ENCODE peak calls at places on chromosome 17, in seven cellular contexts. L is uterus, Z is HCT116, R is esophagus muscularis mucosa, S is testis, O is IMR-90, W is H54. C is an unnamed sample.

GRCh38 chr17:42642377-42642776 is 16.7 kb upstream of the TUBG2 start:
- DNase-seq in Z (no peak), O (no peak), W (no peak), R (no peak), S (no peak), L (no peak), C (no peak)

GRCh38 chr17:14301279-14301760 is 439 bp downstream of the HS3ST3B1 start:
- DNase-seq in O (no peak), Z (no peak), R (no peak), W (no peak), L (no peak), S (no peak), C (peak; percentile 27)

GRCh38 chr17:38604479-38605229 is 1.1 kb downstream of the SRCIN1 start:
- DNase-seq in W (no peak), S (peak; percentile 24), O (no peak), Z (no peak), L (no peak), R (no peak), C (peak; percentile 38)

GRCh38 chr17:59504821-59505220 is 60.6 kb upstream of the DHX40 start:
- DNase-seq in S (no peak), L (no peak), Z (no peak), R (no peak), W (no peak), O (no peak), C (no peak)

GRCh38 chr17:27336217-27336616 is 42.3 kb downstream of the WSB1 start:
- DNase-seq in Z (no peak), O (no peak), S (no peak), R (no peak), L (no peak), W (no peak), C (no peak)

GRCh38 chr17:59642535-59642934 is 22.8 kb downstream of the CLTC start:
- DNase-seq in W (no peak), O (no peak), Z (no peak), L (no peak), R (no peak), S (no peak), C (no peak)

GRCh38 chr17:45296003-45296832 is 20.6 kb downstream of the MAP3K14 start:
- DNase-seq in O (peak; percentile 62), S (no peak), L (no peak), R (no peak), W (no peak), Z (no peak), C (no peak)

GRCh38 chr17:79619636-79620206 is 8.9 kb upstream of the RBFOX3 start:
- DNase-seq in R (no peak), S (peak; percentile 12), Z (no peak), O (no peak), W (no peak), L (peak; percentile 12), C (no peak)

GRCh38 chr17:17019891-17020456 is 22.3 kb upstream of the MPRIP start:
- DNase-seq in O (no peak), L (no peak), Z (no peak), R (no peak), W (no peak), S (no peak), C (no peak)

GRCh38 chr17:7380321-7380720 is 568 bp upstream of the TNK1 start:
- DNase-seq in S (peak; percentile 42), R (no peak), Z (no peak), W (no peak), O (peak; percentile 47), L (no peak), C (no peak)

GRCh38 chr17:15261063-15261817 is 3.9 kb downstream of the PMP22 start:
- DNase-seq in S (peak; percentile 60), Z (no peak), O (peak; percentile 60), W (peak; percentile 35), R (peak; percentile 91), L (peak; percentile 64), C (peak; percentile 53)

GRCh38 chr17:9259419-9259818 is 238.1 kb downstream of the NTN1 start:
- DNase-seq in L (peak; percentile 54), O (no peak), Z (no peak), R (no peak), S (no peak), W (no peak), C (no peak)

GRCh38 chr17:64661731-64661980 is 451 bp downstream of the SMURF2 start:
- DNase-seq in O (no peak), L (peak; percentile 36), Z (no peak), S (peak; percentile 65), W (no peak), R (no peak), C (no peak)

GRCh38 chr17:45345554-45346254 is 28.9 kb upstream of the MAP3K14 start:
- DNase-seq in W (no peak), Z (no peak), O (peak; percentile 88), L (peak; percentile 24), R (no peak), S (peak; percentile 24), C (peak; percentile 62)

GRCh38 chr17:75575197-75575596 is 12.4 kb upstream of the MYO15B start:
- DNase-seq in W (no peak), Z (no peak), O (no peak), S (no peak), R (no peak), L (no peak), C (no peak)

GRCh38 chr17:75573994-75574393 is 13.6 kb upstream of the MYO15B start:
- DNase-seq in Z (no peak), W (no peak), R (no peak), O (no peak), S (no peak), L (no peak), C (no peak)

GRCh38 chr17:75575728-75576127 is 11.9 kb upstream of the MYO15B start:
- DNase-seq in R (no peak), O (no peak), W (no peak), L (no peak), S (no peak), Z (no peak), C (no peak)

GRCh38 chr17:75574404-75575093 is 13.1 kb upstream of the MYO15B start:
- DNase-seq in W (no peak), S (no peak), O (no peak), R (no peak), Z (no peak), L (no peak), C (no peak)

DNA sequence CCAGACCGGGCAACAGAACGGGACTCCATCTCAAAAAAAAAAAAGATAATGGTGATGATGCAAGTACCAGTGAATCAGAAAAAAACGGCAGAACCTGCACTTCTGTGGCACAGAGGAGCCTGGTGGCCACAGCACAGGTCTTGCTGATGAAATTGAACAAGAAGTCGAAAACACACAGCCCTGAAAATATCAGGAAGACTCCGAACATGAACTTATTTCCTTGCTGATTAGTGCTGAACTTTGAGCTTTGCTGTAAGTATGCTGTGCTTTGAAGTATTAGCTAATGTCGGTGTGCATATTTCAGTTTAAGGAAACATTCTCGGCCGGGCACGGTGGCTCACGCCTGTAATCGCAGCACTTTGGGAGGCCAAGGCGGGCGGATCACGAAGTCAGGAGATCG is 10.9 kb upstream of the MYO15B start:
- DNase-seq in L (no peak), R (no peak), Z (no peak), W (no peak), O (no peak), S (no peak), C (no peak)
- TF ChIP-seq POLR2A in L (no peak), R (no peak), Z (no peak), W (no peak), O (no peak), S (no peak), C (no peak)

GRCh38 chr17:40552806-40553693 is 12.2 kb downstream of the CCR7 start:
- DNase-seq in O (no peak), W (no peak), S (no peak), R (peak; percentile 90), L (peak; percentile 19), Z (no peak), C (no peak)
- TF ChIP-seq POLR2A in O (no peak), W (no peak), S (no peak), R (no peak), L (no peak), Z (no peak), C (no peak)

DNA sequence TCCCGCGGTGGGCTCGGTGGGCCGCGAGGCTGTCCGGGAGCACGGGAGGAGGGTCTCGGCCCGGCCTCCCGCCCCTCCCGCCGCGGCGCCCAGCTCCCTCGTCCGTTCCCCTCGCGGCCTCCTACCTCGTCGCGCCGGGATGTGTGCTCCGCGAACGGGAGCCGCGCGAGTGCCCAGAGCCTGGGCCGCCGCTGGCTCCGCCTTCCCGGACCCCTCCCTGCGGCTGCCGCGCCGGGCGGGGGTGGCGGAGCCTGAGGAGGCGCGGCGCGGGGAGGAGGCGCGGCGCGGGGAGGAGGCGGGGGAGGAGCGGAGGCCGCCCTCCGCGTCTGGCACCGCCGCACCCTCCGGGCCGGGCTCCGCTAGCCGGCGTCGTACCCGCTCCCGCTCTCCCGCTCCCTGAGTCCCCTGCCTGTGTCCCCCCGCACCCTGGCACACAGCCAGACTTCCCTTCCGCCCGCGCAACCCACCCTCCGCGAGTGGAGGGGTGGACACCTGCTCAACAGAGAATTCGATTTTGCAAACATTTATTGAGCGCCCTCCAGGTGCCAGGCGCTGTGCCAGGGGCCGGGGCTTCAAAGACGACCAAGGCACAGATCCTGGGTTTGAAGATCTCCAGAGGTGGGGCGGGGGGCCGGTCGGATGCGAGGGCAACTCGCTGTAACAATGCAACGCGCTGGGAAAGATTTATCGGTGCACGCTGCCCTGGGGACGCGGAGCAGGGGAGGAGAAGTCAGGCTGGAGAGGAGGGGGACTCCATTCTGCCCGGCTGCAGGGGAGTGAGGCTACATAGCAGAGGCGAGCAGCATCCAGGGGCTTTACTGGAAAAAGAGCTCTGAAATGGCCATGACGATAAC is at the start of gene MPP3:
- DNase-seq in L (peak; percentile 45), Z (no peak), W (peak; percentile 92), S (peak; percentile 64), O (peak; percentile 59), R (no peak), C (peak; percentile 64)
- TF ChIP-seq POLR2A in L (peak; percentile 29), Z (no peak), W (peak; percentile 78), S (no peak), O (peak; percentile 85), R (no peak), C (no peak)

GRCh38 chr17:31310877-31311276 is 3.0 kb downstream of the EVI2B start:
- DNase-seq in L (no peak), Z (no peak), O (no peak), W (no peak), S (no peak), R (no peak), C (no peak)
- TF ChIP-seq POLR2A in L (no peak), Z (no peak), O (no peak), W (no peak), S (no peak), R (no peak), C (no peak)

C was measured in erythroblast.